ENCODE peak calls at places on chromosomes 6 and 20, in five cellular contexts. N, J, I, F and K are unnamed samples.

GRCh38 chr20:18496042-18496441 is 983 bp downstream of the RBBP9 start:
- DNase-seq in J (no peak), F (no peak), I (no peak), N (no peak), K (no peak)

GRCh38 chr20:25005220-25005619 is 12.7 kb upstream of the APMAP start:
- DNase-seq in I (no peak), J (no peak), N (no peak), F (no peak), K (no peak)

GRCh38 chr20:50895111-50895830 is 36.0 kb downstream of the ADNP start:
- DNase-seq in F (no peak), N (no peak), I (no peak), J (no peak), K (no peak)

GRCh38 chr20:4406627-4407026 is 315.1 kb upstream of the PRND start:
- DNase-seq in I (no peak), F (no peak), J (peak; percentile 59), N (no peak), K (no peak)

GRCh38 chr6:84897874-84898635 is 133.7 kb upstream of the TBX18 start:
- DNase-seq in J (no peak), F (no peak), N (no peak), I (no peak), K (no peak)

GRCh38 chr6:43871284-43871683 is 101.3 kb downstream of the VEGFA start:
- DNase-seq in I (no peak), N (no peak), F (no peak), J (no peak), K (no peak)

GRCh38 chr20:41609476-41609875 is 8.7 kb downstream of the CHD6 start:
- DNase-seq in I (no peak), J (no peak), N (no peak), F (no peak), K (no peak)

GRCh38 chr6:17334265-17334664 is 53.1 kb downstream of the RBM24 start:
- DNase-seq in N (no peak), J (no peak), F (no peak), I (no peak), K (no peak)

GRCh38 chr6:36805107-36805797 is 34.0 kb downstream of the CPNE5 start:
- DNase-seq in I (no peak), N (no peak), F (no peak), J (no peak), K (no peak)

GRCh38 chr6:145962581-145962980 is 1.6 kb downstream of the SHPRH start:
- DNase-seq in I (no peak), J (no peak), N (no peak), F (no peak), K (no peak)

GRCh38 chr6:101776919-101777350 is 383.4 kb downstream of the GRIK2 start:
- DNase-seq in F (no peak), J (no peak), N (no peak), I (no peak), K (no peak)